ENCODE peak calls at places on chromosomes 6 and 20, in seven cellular contexts. I is suprapubic skin, Q is stomach, D is K562, C is HepG2, M is transverse colon, J is tibial nerve. T is an unnamed sample.

GRCh38 chr20:33096921-33097320 is 17.5 kb downstream of the BPIFB4 start:
- DNase-seq in I (no peak), Q (no peak), D (no peak), C (no peak), M (no peak), J (no peak), T (no peak)

GRCh38 chr20:10555865-10556308 is 117.9 kb downstream of the JAG1 start:
- DNase-seq in I (no peak), Q (no peak), D (no peak), C (peak; percentile 91), M (no peak), J (no peak), T (no peak)

GRCh38 chr20:7924692-7925091 is 15.6 kb downstream of the HAO1 start:
- DNase-seq in I (no peak), Q (no peak), D (no peak), C (peak; percentile 33), M (no peak), J (no peak), T (no peak)

GRCh38 chr6:8492536-8493125 is 57.3 kb upstream of the SLC35B3 start:
- DNase-seq in I (no peak), Q (no peak), D (no peak), C (no peak), M (no peak), J (no peak), T (no peak)

GRCh38 chr6:100116409-100117194 is 122.6 kb upstream of the MCHR2 start:
- DNase-seq in I (no peak), Q (no peak), D (peak; percentile 71), C (peak; percentile 43), M (peak; percentile 12), J (no peak), T (no peak)

GRCh38 chr6:165636015-165636414 is 27.0 kb downstream of the PDE10A start:
- DNase-seq in I (no peak), Q (no peak), D (no peak), C (no peak), M (no peak), J (no peak), T (no peak)

GRCh38 chr20:36084897-36085617 is 69.5 kb upstream of the EPB41L1 start:
- DNase-seq in I (no peak), Q (no peak), D (peak; percentile 70), C (peak; percentile 75), M (no peak), J (no peak), T (no peak)

GRCh38 chr20:11457476-11457875 is 460.2 kb upstream of the BTBD3 start:
- DNase-seq in I (no peak), Q (no peak), D (no peak), C (no peak), M (no peak), J (no peak), T (no peak)

GRCh38 chr6:101086473-101086872 is 205.3 kb upstream of the ASCC3 start:
- DNase-seq in I (no peak), Q (no peak), D (no peak), C (no peak), M (no peak), J (no peak), T (no peak)

GRCh38 chr6:26328265-26328844 is 36.6 kb upstream of the BTN3A2 start:
- DNase-seq in I (no peak), Q (no peak), D (peak; percentile 82), C (no peak), M (no peak), J (no peak), T (no peak)

GRCh38 chr6:45454008-45454911 is 76.5 kb upstream of the SUPT3H start:
- DNase-seq in I (no peak), Q (no peak), D (no peak), C (no peak), M (no peak), J (no peak), T (no peak)

GRCh38 chr6:70282906-70283461 is 19.9 kb downstream of the COL9A1 start:
- DNase-seq in I (no peak), Q (no peak), D (no peak), C (no peak), M (no peak), J (no peak), T (no peak)

GRCh38 chr6:30169658-30170614 is 6.6 kb downstream of the TRIM15 start:
- DNase-seq in I (no peak), Q (no peak), D (peak; percentile 59), C (peak; percentile 68), M (no peak), J (no peak), T (no peak)

DNA sequence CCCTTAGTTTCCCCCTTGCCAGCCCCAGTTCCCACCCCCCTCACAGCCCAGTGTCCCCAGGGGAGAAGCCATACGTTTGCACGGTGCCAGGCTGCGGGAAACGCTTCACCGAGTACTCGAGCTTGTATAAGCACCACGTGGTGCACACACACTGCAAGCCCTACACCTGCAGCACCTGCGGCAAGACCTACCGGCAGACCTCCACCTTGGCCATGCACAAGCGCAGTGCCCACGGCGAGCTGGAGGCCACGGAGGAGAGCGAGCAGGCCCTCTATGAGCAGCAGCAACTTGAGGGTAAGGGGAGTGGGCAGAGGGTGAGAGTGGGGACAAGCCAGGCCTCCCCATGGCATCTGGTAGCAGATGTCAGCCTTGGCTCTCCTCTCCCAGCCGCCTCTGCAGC is 5.1 kb upstream of the DEF6 start:
- DNase-seq in I (peak; percentile 49), Q (no peak), D (no peak), C (no peak), M (no peak), J (no peak), T (no peak)
- H3K36me3 ChIP-seq in I (peaks cover 80% of the 10 kb centered on the region), Q (peaks cover 84% of the 10 kb centered on the region), D (peaks cover 6% of the 10 kb centered on the region), C (peaks cover 16% of the 10 kb centered on the region), M (peaks cover 17% of the 10 kb centered on the region), J (no peaks in the 10 kb centered on the region), T (no peaks in the 10 kb centered on the region)

DNA sequence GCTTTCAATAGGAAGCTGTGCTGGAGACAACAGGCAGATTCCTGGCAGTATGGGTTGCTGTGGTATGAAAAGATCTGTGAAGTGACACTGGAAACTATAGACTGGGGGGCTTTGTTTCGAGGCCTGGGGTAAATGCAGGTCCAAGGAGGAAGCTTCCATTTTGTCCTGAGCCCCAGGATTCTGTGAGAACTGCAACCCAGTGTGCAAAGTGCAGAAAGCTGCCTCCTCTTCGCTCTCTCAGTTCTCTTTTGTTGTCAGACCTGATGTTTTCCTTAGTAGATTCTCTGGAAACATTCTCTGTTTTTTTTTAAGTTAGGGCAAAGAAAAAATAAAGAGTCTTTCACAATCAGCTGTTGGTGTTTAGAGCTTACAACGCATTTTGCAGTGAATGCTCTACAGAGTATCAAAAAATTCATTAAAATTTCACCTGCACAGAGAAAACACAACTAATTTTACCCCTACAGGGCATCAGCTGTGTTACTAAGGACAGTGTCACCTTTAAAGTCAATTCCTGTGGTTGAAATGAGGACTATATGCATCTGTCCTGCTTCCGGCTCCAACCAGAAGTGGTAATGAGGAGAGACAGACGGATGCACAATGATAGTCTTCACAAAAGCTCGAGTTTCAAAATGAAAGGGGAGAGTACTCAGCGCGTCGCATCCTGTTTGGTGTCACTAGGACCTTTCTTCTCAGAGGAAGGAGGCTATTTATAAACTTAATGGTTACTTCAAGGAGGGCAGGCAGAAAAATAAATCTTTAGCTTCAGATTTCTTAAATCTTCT is 86.7 kb downstream of the LYRM4 start:
- DNase-seq in I (no peak), Q (no peak), D (no peak), C (no peak), M (peak; percentile 21), J (no peak), T (no peak)
- TF ChIP-seq POLR2A in I (no peak), Q (no peak), D (no peak), C (no peak), M (no peak), J (no peak), T (no peak)

GRCh38 chr6:42333622-42334021 is 116.0 kb upstream of the MRPS10 start:
- DNase-seq in I (no peak), Q (no peak), D (no peak), C (no peak), M (no peak), J (no peak), T (no peak)
- TF ChIP-seq EP300 in I (no peak), Q (no peak), D (no peak), C (no peak), M (no peak), J (no peak), T (no peak)

GRCh38 chr6:110768057-110768456 is 47.2 kb downstream of the CDK19 start:
- DNase-seq in I (no peak), Q (no peak), D (no peak), C (no peak), M (no peak), J (no peak), T (no peak)
- H3K36me3 ChIP-seq in I (peaks cover 5% of the 10 kb centered on the region), Q (peaks cover 11% of the 10 kb centered on the region), D (no peaks in the 10 kb centered on the region), C (no peaks in the 10 kb centered on the region), M (peaks cover 14% of the 10 kb centered on the region), J (no peaks in the 10 kb centered on the region), T (no peaks in the 10 kb centered on the region)

T was measured in ovary.